ENCODE peak calls at places on chromosome 7, in four cellular contexts. B is effector memory CD8-positive, alpha-beta T cell; E is activated T-helper 9 cell treated with anti-CD3 and anti-CD28 coated beads, Interleukin-2, amount 50 U/mL, for 16 hours; G is GM18507. I is an unnamed sample.

GRCh38 chr7:120184866-120185265 is 88.1 kb upstream of the KCND2 start:
- DNase-seq in B (no peak), E (no peak), G (no peak), I (no peak)

GRCh38 chr7:71521506-71521905 is 389.6 kb downstream of the GALNT17 start:
- DNase-seq in B (no peak), E (no peak), G (no peak), I (no peak)

GRCh38 chr7:99386584-99387238 is 12.2 kb downstream of the ARPC1B start:
- DNase-seq in B (no peak), E (no peak), G (no peak), I (no peak)

GRCh38 chr7:74294191-74294998 is 5.2 kb downstream of the CLIP2 start:
- DNase-seq in B (no peak), E (no peak), G (no peak), I (no peak)

GRCh38 chr7:77827999-77828398 is 29.4 kb downstream of the PHTF2 start:
- DNase-seq in B (no peak), E (no peak), G (no peak), I (no peak)

GRCh38 chr7:139118234-139118802 is 8.8 kb upstream of the ZC3HAV1 start:
- DNase-seq in B (no peak), E (no peak), G (no peak), I (no peak)

GRCh38 chr7:156942708-156943090 is 6.8 kb upstream of the NOM1 start:
- DNase-seq in B (no peak), E (no peak), G (no peak), I (no peak)

GRCh38 chr7:65441010-65441409 is 67.4 kb downstream of the ZNF92 start:
- DNase-seq in B (no peak), E (no peak), G (no peak), I (no peak)

GRCh38 chr7:148242271-148242801 is 348.2 kb upstream of the C7orf33 start:
- DNase-seq in B (no peak), E (no peak), G (no peak), I (peak)

GRCh38 chr7:22793593-22794462 is 28.8 kb downstream of the TOMM7 start:
- DNase-seq in B (no peak), E (no peak), G (no peak), I (no peak)

GRCh38 chr7:48872548-48872947 is 51.8 kb upstream of the CDC14C start:
- DNase-seq in B (no peak), E (no peak), G (no peak), I (no peak)

GRCh38 chr7:43669286-43670081 is 59.8 kb downstream of the COA1 start:
- DNase-seq in B (peak), E (peak), G (no peak), I (no peak)

GRCh38 chr7:106824458-106824857 is 40.6 kb upstream of the PIK3CG start:
- DNase-seq in B (no peak), E (no peak), G (no peak), I (no peak)

GRCh38 chr7:17618652-17618974 is 320.2 kb downstream of the AHR start:
- DNase-seq in B (no peak), E (no peak), G (no peak), I (no peak)

GRCh38 chr7:104267701-104268368 is 60.0 kb upstream of the ORC5 start:
- DNase-seq in B (no peak), E (no peak), G (no peak), I (no peak)

GRCh38 chr7:80063855-80064254 is 70.8 kb upstream of the GNAI1 start:
- DNase-seq in B (no peak), E (no peak), G (no peak), I (no peak)

GRCh38 chr7:31991846-31992245 is 78.4 kb downstream of the PDE1C start:
- DNase-seq in B (no peak), E (no peak), G (no peak), I (no peak)

GRCh38 chr7:55588379-55588699 is 16.0 kb upstream of the VOPP1 start:
- DNase-seq in B (no peak), E (no peak), G (no peak), I (no peak)

GRCh38 chr7:251005-251404 is 39.0 kb upstream of the FOXL3 start:
- DNase-seq in B (no peak), E (no peak), G (no peak), I (no peak)

I was measured in NCI-H2029 treated with DMSO at 0.1 percent for 48 hours.